ENCODE peak calls at places on chromosomes 13 and 19, in eight cellular contexts. M, H, E, X, G, C, Z and U are unnamed samples.

GRCh38 chr19:18415177-18415867 is 3.9 kb upstream of the SSBP4 start:
- DNase-seq in C (no peak), E (no peak), X (peak), G (peak), H (peak), M (peak), Z (peak), U (peak)

GRCh38 chr13:80923907-80924306 is 583.0 kb upstream of the SPRY2 start:
- DNase-seq in M (no peak), H (no peak), X (no peak), G (no peak), E (no peak), C (no peak), Z (no peak), U (no peak)

GRCh38 chr13:47121092-47121763 is 224.4 kb upstream of the HTR2A start:
- DNase-seq in H (no peak), G (no peak), X (no peak), E (no peak), M (no peak), Z (no peak), C (no peak), U (no peak)

GRCh38 chr13:51560336-51560735 is 23.9 kb upstream of the WDFY2 start:
- DNase-seq in Z (no peak), X (no peak), E (no peak), M (peak), G (no peak), H (peak), C (no peak), U (no peak)

GRCh38 chr13:45219938-45220375 is 19.1 kb upstream of the KCTD4 start:
- DNase-seq in M (no peak), H (no peak), X (no peak), E (no peak), Z (no peak), G (no peak), C (no peak), U (no peak)

GRCh38 chr19:52336976-52337375 is 933 bp downstream of the ZNF610 start:
- DNase-seq in M (no peak), C (no peak), X (no peak), E (no peak), H (no peak), G (no peak), Z (no peak), U (peak)

GRCh38 chr19:14149509-14149994 is 13.2 kb upstream of the ASF1B start:
- DNase-seq in Z (peak), H (peak), E (peak), M (no peak), G (peak), C (no peak), X (peak), U (peak)

GRCh38 chr13:30355405-30355741 is 48.0 kb upstream of the KATNAL1 start:
- DNase-seq in C (no peak), E (no peak), H (no peak), M (no peak), X (no peak), Z (no peak), G (no peak), U (peak)

GRCh38 chr19:1691589-1692290 is 39.3 kb upstream of the TCF3 start:
- DNase-seq in E (no peak), M (no peak), X (no peak), H (no peak), Z (no peak), G (no peak), C (no peak), U (no peak)

GRCh38 chr13:34207334-34207733 is 389.4 kb downstream of the RFC3 start:
- DNase-seq in Z (no peak), E (no peak), H (no peak), G (no peak), M (no peak), C (no peak), X (no peak), U (no peak)